ENCODE peak calls at places on chromosomes 1 and 21, in seven cellular contexts. D, S, W, X, V, Z and H are unnamed samples.

GRCh38 chr21:45050786-45051489 is 23.4 kb upstream of the ADARB1 start:
- DNase-seq in Z (no peak), V (peak), D (peak), W (no peak), S (no peak), X (no peak), H (no peak)

GRCh38 chr1:101820080-101820479 is 176.6 kb downstream of the OLFM3 start:
- DNase-seq in Z (peak), S (no peak), V (peak), D (peak), X (no peak), W (peak), H (no peak)

GRCh38 chr1:170010443-170010842 is 64.1 kb downstream of the KIFAP3 start:
- DNase-seq in W (no peak), S (no peak), Z (peak), X (no peak), D (peak), V (peak), H (no peak)

GRCh38 chr21:34983680-34984086 is 65.4 kb downstream of the RUNX1 start:
- DNase-seq in Z (no peak), S (no peak), X (no peak), W (no peak), V (peak), D (no peak), H (peak)

GRCh38 chr1:33388989-33389771 is 41.7 kb downstream of the PHC2 start:
- DNase-seq in V (peak), S (no peak), W (no peak), D (no peak), Z (no peak), X (no peak), H (no peak)

GRCh38 chr1:68229927-68230812 is 2.2 kb downstream of the WLS start:
- DNase-seq in W (no peak), S (no peak), D (no peak), X (no peak), V (peak), Z (no peak), H (no peak)

GRCh38 chr1:88731475-88731874 is 47.4 kb downstream of the PKN2 start:
- DNase-seq in W (no peak), X (no peak), V (peak), D (peak), Z (no peak), S (no peak), H (no peak)

GRCh38 chr1:10236405-10237156 is 26.2 kb downstream of the KIF1B start:
- DNase-seq in Z (no peak), S (no peak), V (peak), D (no peak), X (no peak), W (no peak), H (no peak)

GRCh38 chr1:203789966-203790365 is 5.5 kb upstream of the ZBED6 start:
- DNase-seq in D (no peak), W (no peak), Z (no peak), X (no peak), V (no peak), S (no peak), H (no peak)

GRCh38 chr1:224939844-224940425 is 10.5 kb downstream of the DNAH14 start:
- DNase-seq in D (no peak), Z (no peak), X (no peak), W (no peak), V (no peak), S (no peak), H (no peak)

GRCh38 chr1:16130827-16131226 is 25.0 kb downstream of the EPHA2 start:
- DNase-seq in W (no peak), S (no peak), V (no peak), D (no peak), X (no peak), Z (no peak), H (no peak)

GRCh38 chr1:47585141-47585902 is 147.5 kb downstream of the FOXD2 start:
- DNase-seq in V (no peak), S (no peak), D (no peak), Z (no peak), W (no peak), X (no peak), H (no peak)

GRCh38 chr1:17588048-17588781 is 48.7 kb downstream of the ARHGEF10L start:
- DNase-seq in D (peak), W (peak), X (no peak), Z (peak), V (peak), S (no peak), H (no peak)
- TF ChIP-seq RFX5 in D (no peak), W (no peak), X (no peak), Z (no peak), V (no peak), S (no peak), H (no peak)

DNA sequence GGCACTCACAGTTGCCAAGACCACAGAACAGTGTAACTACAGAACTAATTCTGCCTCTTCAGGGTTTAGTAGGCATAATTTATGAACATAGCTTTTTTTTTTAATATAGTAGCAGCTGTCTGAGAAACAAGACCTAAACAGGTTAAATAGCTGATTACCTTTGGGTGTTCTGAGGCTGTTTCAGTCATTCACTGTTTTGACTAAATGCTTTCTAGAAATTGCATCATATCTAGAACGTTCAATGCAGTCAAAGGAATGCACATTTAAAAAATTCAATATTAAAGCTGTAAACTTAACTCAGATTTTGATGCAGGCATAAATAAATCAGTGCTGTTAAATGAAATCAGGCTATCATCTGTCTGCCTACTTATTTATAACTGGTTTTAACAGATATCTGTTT is 101.6 kb downstream of the BRINP3 start:
- DNase-seq in W (no peak), S (no peak), V (no peak), D (no peak), Z (no peak), X (no peak), H (no peak)
- TF ChIP-seq RFX5 in W (no peak), S (no peak), V (no peak), D (no peak), Z (no peak), X (no peak), H (no peak)

DNA sequence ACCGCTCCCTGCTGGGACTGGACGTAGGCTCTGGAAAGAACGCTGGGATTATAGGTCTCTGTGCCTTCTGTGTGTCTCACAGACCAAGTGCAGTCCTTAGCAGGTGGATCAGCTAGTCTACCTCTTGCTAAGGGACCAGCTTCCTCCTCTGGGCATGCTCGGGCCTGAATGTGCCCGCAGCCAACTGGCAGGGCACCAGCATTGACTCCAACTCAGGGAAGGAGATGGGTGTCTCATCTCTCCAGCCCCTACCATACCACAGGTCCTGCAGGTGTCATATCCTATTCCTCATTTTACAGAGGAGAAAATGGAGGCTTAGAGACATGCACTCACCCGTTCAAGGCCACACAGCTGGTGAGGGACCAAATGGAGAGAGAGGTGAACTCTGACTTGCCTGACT is 340.2 kb downstream of the PTPRU start:
- DNase-seq in D (no peak), Z (no peak), S (no peak), W (no peak), X (no peak), V (no peak), H (no peak)
- TF ChIP-seq RFX5 in D (no peak), Z (no peak), S (no peak), W (no peak), X (no peak), V (no peak), H (no peak)

GRCh38 chr1:40045766-40046165 is 5.2 kb downstream of the CAP1 start:
- DNase-seq in S (no peak), Z (no peak), X (no peak), W (no peak), D (no peak), V (no peak), H (no peak)

GRCh38 chr1:40050863-40051262 is 10.3 kb downstream of the CAP1 start:
- DNase-seq in Z (no peak), D (no peak), X (no peak), W (no peak), V (no peak), S (no peak), H (no peak)

GRCh38 chr1:40053138-40053887 is 12.8 kb downstream of the CAP1 start:
- DNase-seq in W (no peak), D (no peak), Z (no peak), S (no peak), V (no peak), X (no peak), H (no peak)

GRCh38 chr1:40047769-40048168 is 7.2 kb downstream of the CAP1 start:
- DNase-seq in D (no peak), V (no peak), X (no peak), Z (no peak), W (no peak), S (no peak), H (no peak)

DNA sequence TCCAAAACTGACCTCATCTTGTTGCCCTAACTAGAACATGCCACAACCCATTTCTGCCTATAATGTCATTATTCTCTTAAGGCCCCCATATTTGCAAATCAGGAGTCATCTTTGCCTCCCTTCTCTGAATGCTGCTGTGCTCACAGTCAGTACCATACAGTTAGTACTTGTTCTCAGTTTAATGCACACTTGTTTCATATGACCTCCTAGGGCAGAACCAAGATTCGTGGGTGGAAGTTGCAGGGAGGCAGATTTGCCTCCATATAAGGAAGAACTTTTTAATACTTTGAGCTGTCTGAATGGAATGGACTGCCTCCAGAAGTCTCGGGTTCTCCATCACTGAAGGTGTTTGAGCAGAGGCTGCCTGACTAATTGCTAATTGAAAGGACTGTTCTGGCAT is 9.2 kb downstream of the CAP1 start:
- DNase-seq in D (no peak), S (no peak), Z (no peak), W (no peak), X (no peak), V (peak), H (no peak)
- TF ChIP-seq RFX5 in D (no peak), S (no peak), Z (no peak), W (no peak), X (no peak), V (no peak), H (no peak)

GRCh38 chr1:115712911-115713609 is 55.5 kb downstream of the CASQ2 start:
- DNase-seq in W (no peak), S (no peak), X (no peak), V (no peak), Z (no peak), D (no peak), H (no peak)
- TF ChIP-seq RFX5 in W (no peak), S (no peak), X (no peak), V (no peak), Z (no peak), D (no peak), H (no peak)

DNA sequence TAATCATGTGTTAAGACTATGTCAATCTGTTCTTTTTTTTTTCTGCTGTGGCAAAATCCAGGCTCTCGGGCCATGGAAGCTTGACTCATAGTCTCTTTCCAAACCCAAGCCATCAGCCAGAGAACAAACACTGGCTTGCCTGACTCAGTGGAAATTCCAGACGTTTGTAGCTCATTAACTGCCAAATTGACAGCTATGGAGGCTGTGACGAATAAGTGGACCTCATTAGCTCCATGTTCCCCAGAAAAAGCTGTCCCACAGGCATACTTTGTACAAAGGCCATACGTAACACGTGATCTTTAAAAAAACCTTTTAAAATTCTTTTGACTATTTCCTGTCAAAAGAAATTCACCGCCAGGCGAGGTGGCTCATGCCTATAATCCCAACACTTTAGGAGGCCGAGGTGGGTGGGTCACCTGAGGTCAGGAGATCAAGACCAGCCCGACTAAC is 8.0 kb upstream of the PNRC2 start:
- DNase-seq in D (peak), X (no peak), Z (peak), S (no peak), W (no peak), V (peak), H (no peak)
- TF ChIP-seq RFX5 in D (no peak), X (no peak), Z (no peak), S (no peak), W (no peak), V (no peak), H (no peak)

DNA sequence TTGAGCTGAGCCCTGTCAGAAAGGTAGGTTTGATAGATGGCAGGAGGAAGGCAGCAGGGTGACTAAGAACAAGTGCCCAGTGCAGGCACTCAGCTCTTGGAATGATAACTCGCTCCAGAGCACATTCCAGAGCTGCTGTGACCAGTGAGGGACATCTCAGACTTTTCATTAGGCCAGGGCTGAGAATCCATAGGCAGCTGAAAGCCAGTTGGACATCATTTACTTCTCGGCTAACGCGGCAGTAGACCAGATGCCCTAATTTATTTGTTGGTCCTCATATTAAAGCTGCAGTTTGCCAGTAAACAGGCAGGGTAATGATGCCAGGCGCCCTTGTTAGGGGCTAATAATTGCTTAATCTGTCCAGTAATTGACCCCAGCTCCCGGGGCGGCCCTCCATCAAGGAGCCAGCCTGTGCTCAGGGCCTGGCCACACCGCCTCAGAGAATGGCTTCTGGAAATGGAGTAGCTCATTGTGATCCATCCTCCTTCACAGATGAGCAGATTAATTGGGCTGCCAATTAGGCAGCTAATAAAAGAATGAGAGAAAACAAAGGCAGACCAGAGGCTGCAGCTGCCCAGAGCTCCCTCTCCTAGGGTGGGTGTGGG is 122.0 kb downstream of the BEND5 start:
- DNase-seq in D (no peak), W (peak), S (no peak), V (no peak), X (no peak), Z (no peak), H (no peak)
- TF ChIP-seq RFX5 in D (no peak), W (no peak), S (no peak), V (no peak), X (no peak), Z (no peak), H (no peak)

GRCh38 chr1:234925440-234926251 is 203.0 kb downstream of the TOMM20 start:
- DNase-seq in Z (peak), W (no peak), D (peak), X (peak), S (no peak), V (peak), H (no peak)
- TF ChIP-seq RFX5 in Z (no peak), W (no peak), D (no peak), X (no peak), S (no peak), V (no peak), H (no peak)